ENCODE peak calls at places on chromosomes 1 and 21, in ten cellular contexts. L is stomach; W is Calu3; Q is HTR-8/SVneo; I is heart left ventricle; A is ascending aorta; C is left kidney; O is stimulated activated CD4-positive, alpha-beta T cell treated with anti-CD3 and anti-CD28 coated beads, Interleukin-15, amount 100 ng/mL, for 24 hours; Y is occipital lobe; M is activated T-helper 1 cell treated with anti-CD3 and anti-CD28 coated beads, Interleukin-2, amount 50 U/mL, for 16 hours. P is an unnamed sample.

GRCh38 chr1:221891708-221892107 is 149.8 kb upstream of the DUSP10 start:
- DNase-seq in L (no peak), W (no peak), Q (no peak), I (no peak), A (no peak), C (no peak), O (no peak), Y (no peak), M (no peak), P (peak)

GRCh38 chr21:44259082-44259705 is 2.5 kb downstream of the DNMT3L start:
- DNase-seq in L (no peak), W (no peak), Q (no peak), I (no peak), A (no peak), C (no peak), O (no peak), Y (no peak), M (no peak), P (no peak)

GRCh38 chr1:89198500-89199072 is at the start of gene GBP4:
- DNase-seq in L (peak), W (peak), Q (no peak), I (peak), A (no peak), C (no peak), O (peak), Y (no peak), M (peak), P (peak)

GRCh38 chr21:26844258-26845065 is 747 bp downstream of the ADAMTS1 start:
- DNase-seq in L (no peak), W (peak), Q (peak), I (peak), A (no peak), C (peak), O (peak), Y (peak), M (no peak), P (peak)

GRCh38 chr21:42833439-42833815 is 45.9 kb downstream of the WDR4 start:
- DNase-seq in L (peak), W (peak), Q (no peak), I (no peak), A (no peak), C (peak), O (peak), Y (no peak), M (no peak), P (no peak)

GRCh38 chr1:44505210-44505993 is 100.3 kb downstream of the RNF220 start:
- DNase-seq in L (peak), W (no peak), Q (no peak), I (peak), A (no peak), C (no peak), O (no peak), Y (no peak), M (no peak), P (no peak)

GRCh38 chr1:15043934-15044333 is 109.6 kb upstream of the TMEM51 start:
- DNase-seq in L (no peak), W (no peak), Q (no peak), I (no peak), A (no peak), C (no peak), O (no peak), Y (no peak), M (no peak), P (no peak)

GRCh38 chr1:12539705-12540579 is 78.1 kb downstream of the DHRS3 start:
- DNase-seq in L (peak), W (peak), Q (peak), I (peak), A (peak), C (peak), O (no peak), Y (no peak), M (no peak), P (peak)

GRCh38 chr1:85372683-85373446 is 92.1 kb downstream of the DDAH1 start:
- DNase-seq in L (no peak), W (no peak), Q (peak), I (no peak), A (no peak), C (peak), O (no peak), Y (no peak), M (no peak), P (peak)

GRCh38 chr1:90502696-90503095 is 214.4 kb downstream of the BARHL2 start:
- DNase-seq in L (no peak), W (no peak), Q (no peak), I (no peak), A (no peak), C (peak), O (no peak), Y (no peak), M (no peak), P (no peak)

GRCh38 chr1:200530551-200531261 is 89.8 kb downstream of the KIF14 start:
- DNase-seq in L (no peak), W (no peak), Q (no peak), I (no peak), A (no peak), C (peak), O (peak), Y (no peak), M (peak), P (no peak)

GRCh38 chr1:1198423-1199140 is 7.8 kb downstream of the TNFRSF18 start:
- DNase-seq in L (no peak), W (no peak), Q (no peak), I (peak), A (no peak), C (no peak), O (no peak), Y (no peak), M (no peak), P (no peak)

GRCh38 chr1:224014328-224014649 is 99.6 kb upstream of the FBXO28 start:
- DNase-seq in L (no peak), W (no peak), Q (no peak), I (no peak), A (no peak), C (no peak), O (no peak), Y (no peak), M (no peak), P (no peak)

GRCh38 chr1:208565761-208566440 is 321.7 kb upstream of the PLXNA2 start:
- DNase-seq in L (no peak), W (no peak), Q (no peak), I (no peak), A (no peak), C (no peak), O (no peak), Y (no peak), M (no peak), P (no peak)

P was measured in RWPE1.